ENCODE peak calls at places on chromosomes 4 and X, in six cellular contexts. U, D, P, F, G and W are unnamed samples.

GRCh38 chr4:184348311-184349233 is 125.8 kb downstream of the IRF2 start:
- DNase-seq in U (peak; percentile 87), D (peak; percentile 80), P (peak; percentile 41), F (no peak), G (no peak), W (peak; percentile 94)

GRCh38 chr4:110867251-110867960 is 244.5 kb upstream of the PITX2 start:
- DNase-seq in U (no peak), D (no peak), P (no peak), F (no peak), G (no peak), W (no peak)

GRCh38 chr4:13938299-13938698 is 310.8 kb upstream of the BOD1L1 start:
- DNase-seq in U (no peak), D (no peak), P (no peak), F (no peak), G (no peak), W (no peak)

GRCh38 chrX:31500920-31501319 is 429.1 kb upstream of the FTHL17 start:
- DNase-seq in U (no peak), D (no peak), P (no peak), F (no peak), G (no peak), W (no peak)

GRCh38 chr4:8392591-8393190 is 47.8 kb downstream of the ACOX3 start:
- DNase-seq in U (no peak), D (no peak), P (no peak), F (no peak), G (no peak), W (no peak)

GRCh38 chrX:21725498-21725897 is 32.4 kb downstream of the SMPX start:
- DNase-seq in U (peak; percentile 43), D (no peak), P (no peak), F (no peak), G (no peak), W (no peak)

GRCh38 chrX:119121341-119121740 is 6.3 kb downstream of the KIAA1210 start:
- DNase-seq in U (no peak), D (no peak), P (no peak), F (no peak), G (no peak), W (peak; percentile 47)

GRCh38 chr4:106985830-106986229 is 50.3 kb downstream of the DKK2 start:
- DNase-seq in U (no peak), D (no peak), P (no peak), F (no peak), G (no peak), W (no peak)

GRCh38 chrX:63746715-63747114 is 38.3 kb downstream of the ARHGEF9 start:
- DNase-seq in U (no peak), D (no peak), P (no peak), F (no peak), G (no peak), W (no peak)

GRCh38 chr4:172657112-172657511 is 511.5 kb upstream of the GALNT7 start:
- DNase-seq in U (no peak), D (no peak), P (no peak), F (no peak), G (no peak), W (no peak)

GRCh38 chr4:24686866-24687672 is 102.7 kb upstream of the DHX15 start:
- DNase-seq in U (peak; percentile 42), D (peak; percentile 61), P (no peak), F (peak; percentile 69), G (no peak), W (peak; percentile 45)

GRCh38 chr4:24824720-24825119 is 29.3 kb downstream of the SOD3 start:
- DNase-seq in U (no peak), D (no peak), P (no peak), F (no peak), G (no peak), W (peak; percentile 3)

GRCh38 chrX:70013483-70014222 is 36.1 kb downstream of the AWAT2 start:
- DNase-seq in U (no peak), D (peak; percentile 57), P (no peak), F (no peak), G (no peak), W (no peak)

GRCh38 chr4:98517444-98518021 is 140.9 kb downstream of the TSPAN5 start:
- DNase-seq in U (no peak), D (no peak), P (no peak), F (no peak), G (no peak), W (no peak)

GRCh38 chr4:55186123-55186522 is 60.7 kb upstream of the KDR start:
- DNase-seq in U (no peak), D (no peak), P (no peak), F (no peak), G (no peak), W (no peak)

GRCh38 chr4:10080874-10081606 is 35.6 kb downstream of the WDR1 start:
- DNase-seq in U (no peak), D (peak; percentile 2), P (no peak), F (peak; percentile 35), G (no peak), W (no peak)
- H3K36me3 ChIP-seq in U (no peaks in the 10 kb centered on the region), D (peaks cover 64% of the 10 kb centered on the region), P (no peaks in the 10 kb centered on the region), F (peaks cover 97% of the 10 kb centered on the region), G (peaks cover 91% of the 10 kb centered on the region), W (peaks cover 86% of the 10 kb centered on the region)

GRCh38 chr4:149995134-149995756 is 83.0 kb upstream of the DCLK2 start:
- DNase-seq in U (no peak), D (no peak), P (no peak), F (no peak), G (no peak), W (no peak)
- H3K27ac ChIP-seq in U (no peak overlapping the region), D (no peak overlapping the region), P (no peak overlapping the region), F (no peak overlapping the region), G (no peak overlapping the region), W (no peak overlapping the region)

GRCh38 chr4:121551271-121551670 is 145.5 kb downstream of the ANXA5 start:
- DNase-seq in U (no peak), D (no peak), P (no peak), F (no peak), G (no peak), W (no peak)
- TF ChIP-seq CTCF in U (no peak), D (no peak), P (no peak), F (no peak), G (no peak), W (no peak)

GRCh38 chr4:145170209-145170608 is 10.2 kb downstream of the OTUD4 start:
- DNase-seq in U (no peak), D (no peak), P (no peak), F (no peak), G (no peak), W (peak; percentile 23)
- H3K36me3 ChIP-seq in U (peaks cover 4% of the 10 kb centered on the region), D (peaks cover 9% of the 10 kb centered on the region), P (no peaks in the 10 kb centered on the region), F (peaks cover 57% of the 10 kb centered on the region), G (peaks cover 7% of the 10 kb centered on the region), W (peaks cover 32% of the 10 kb centered on the region)